ENCODE peak calls at places on chromosome 4, in nine cellular contexts. F, I, J, K, T, H, A, Z and N are unnamed samples. For H3K9me3, the result is how much of the 10 kb centered on the place peaks cover.

GRCh38 chr4:123953556-123953955 is 557.0 kb downstream of the SPRY1 start:
- DNase-seq in K (no peak), A (no peak), I (no peak), T (no peak), H (no peak), Z (no peak), J (no peak), F (no peak), N (no peak)

GRCh38 chr4:151674804-151675290 is 86.0 kb downstream of the GATB start:
- DNase-seq in F (no peak), A (peak), T (no peak), H (peak), Z (no peak), I (peak), K (no peak), J (no peak), N (no peak)

GRCh38 chr4:94532016-94532789 is 80.5 kb downstream of the PDLIM5 start:
- DNase-seq in T (no peak), F (no peak), Z (no peak), J (peak), K (no peak), A (no peak), I (peak), H (no peak), N (no peak)

GRCh38 chr4:24753519-24753918 is 41.9 kb upstream of the SOD3 start:
- DNase-seq in H (no peak), K (no peak), J (peak), A (no peak), Z (no peak), T (no peak), F (no peak), I (no peak), N (no peak)

GRCh38 chr4:121990489-121990888 is 38.6 kb upstream of the TRPC3 start:
- DNase-seq in H (no peak), A (no peak), I (no peak), J (no peak), F (no peak), Z (no peak), K (no peak), T (no peak), N (no peak)

GRCh38 chr4:53916431-53916889 is 147.9 kb downstream of the CHIC2 start:
- DNase-seq in A (no peak), K (no peak), F (no peak), I (peak), J (peak), H (no peak), Z (no peak), T (no peak), N (no peak)

GRCh38 chr4:139603576-139604387 is 47.8 kb upstream of the SETD7 start:
- DNase-seq in J (peak), H (no peak), T (peak), K (no peak), Z (no peak), I (peak), F (peak), A (peak), N (no peak)

GRCh38 chr4:124105212-124105611 is 607.3 kb downstream of the ANKRD50 start:
- DNase-seq in Z (no peak), H (no peak), A (no peak), F (no peak), K (no peak), I (peak), T (no peak), J (peak), N (peak)

GRCh38 chr4:88587285-88587684 is 5.0 kb upstream of the HERC3 start:
- DNase-seq in F (no peak), Z (no peak), I (no peak), H (no peak), T (no peak), A (no peak), J (no peak), K (no peak), N (no peak)

GRCh38 chr4:93312299-93312698 is 516.3 kb upstream of the ATOH1 start:
- DNase-seq in I (no peak), A (no peak), Z (no peak), H (no peak), F (no peak), K (no peak), T (no peak), J (no peak), N (no peak)

GRCh38 chr4:147363514-147363913 is 117.4 kb upstream of the EDNRA start:
- DNase-seq in Z (no peak), I (no peak), F (no peak), A (no peak), J (no peak), T (no peak), K (no peak), H (no peak), N (no peak)

GRCh38 chr4:145012841-145013240 is 85.2 kb downstream of the ANAPC10 start:
- DNase-seq in K (no peak), I (peak), A (no peak), Z (no peak), F (no peak), H (no peak), J (peak), T (no peak), N (no peak)

GRCh38 chr4:86960557-86960959 is 25.7 kb downstream of the AFF1 start:
- DNase-seq in T (no peak), A (no peak), F (no peak), Z (no peak), H (no peak), I (peak), K (no peak), J (peak), N (no peak)

GRCh38 chr4:76579596-76580375 is 144.8 kb downstream of the SHROOM3 start:
- DNase-seq in Z (no peak), H (no peak), I (no peak), K (no peak), T (no peak), A (no peak), J (no peak), F (no peak), N (no peak)

GRCh38 chr4:88411491-88412101 is 32.9 kb downstream of the HERC6 start:
- DNase-seq in K (no peak), J (no peak), T (no peak), I (no peak), H (no peak), A (no peak), F (no peak), Z (no peak), N (peak)

GRCh38 chr4:122679317-122679716 is 53.2 kb upstream of the BBS12 start:
- DNase-seq in J (no peak), K (no peak), A (no peak), Z (no peak), H (no peak), F (no peak), T (no peak), I (no peak), N (no peak)

GRCh38 chr4:17111959-17112659 is 213.7 kb upstream of the LDB2 start:
- DNase-seq in H (no peak), F (no peak), K (no peak), T (peak), I (peak), Z (no peak), A (no peak), J (no peak), N (no peak)

GRCh38 chr4:95857761-95858160 is 17.9 kb downstream of the PDHA2 start:
- DNase-seq in H (no peak), I (peak), J (no peak), T (no peak), A (no peak), K (no peak), F (no peak), Z (no peak), N (no peak)

GRCh38 chr4:119604266-119604665 is 24.3 kb downstream of the PDE5A start:
- DNase-seq in T (no peak), K (no peak), F (no peak), I (no peak), J (no peak), Z (no peak), A (no peak), H (no peak), N (no peak)

GRCh38 chr4:77591532-77591931 is 14.1 kb upstream of the CXCL13 start:
- DNase-seq in I (no peak), K (no peak), Z (no peak), A (no peak), H (no peak), J (no peak), F (no peak), T (no peak), N (no peak)
- H3K9me3 ChIP-seq in I (under half), K (under half), Z (under half), A (under half), H (under half), J (under half), F (under half), T (under half), N (under half)

DNA sequence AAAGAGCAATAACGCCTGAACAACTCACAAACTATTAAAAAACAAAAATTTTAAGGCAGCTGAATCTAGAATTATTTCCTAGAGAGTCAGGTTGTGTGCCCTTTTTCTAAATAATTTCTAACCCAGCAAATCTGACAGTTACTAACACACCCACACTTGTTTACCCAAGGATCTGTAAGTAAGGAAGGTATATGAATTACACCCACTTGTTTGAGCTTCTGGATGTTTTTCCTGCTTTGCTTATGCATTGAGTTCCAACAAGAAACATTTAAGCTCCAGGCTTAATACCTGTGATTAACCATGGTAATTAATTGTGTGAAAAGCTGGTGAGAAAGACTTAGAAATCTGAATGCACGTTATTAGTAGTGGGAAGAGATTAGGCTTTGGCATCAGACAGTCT is 1.5 kb downstream of the NIPAL1 start:
- DNase-seq in T (no peak), H (no peak), J (no peak), F (no peak), I (no peak), K (no peak), Z (no peak), A (no peak), N (no peak)
- H3K9me3 ChIP-seq in T (under half), H (under half), J (under half), F (under half), I (under half), K (under half), Z (under half), A (under half), N (under half)

GRCh38 chr4:73161527-73162185 is 92.1 kb upstream of the COX18 start:
- DNase-seq in J (no peak), H (no peak), Z (no peak), I (no peak), A (no peak), F (no peak), T (no peak), K (no peak), N (peak)

GRCh38 chr4:73172166-73172565 is 86.4 kb downstream of the ANKRD17 start:
- DNase-seq in H (no peak), F (no peak), T (no peak), A (no peak), Z (no peak), J (peak), I (peak), K (no peak), N (no peak)

GRCh38 chr4:73170518-73171198 is 87.9 kb downstream of the ANKRD17 start:
- DNase-seq in F (no peak), K (no peak), H (no peak), A (no peak), T (no peak), J (no peak), I (no peak), Z (no peak), N (no peak)

GRCh38 chr4:73166212-73166611 is 92.4 kb downstream of the ANKRD17 start:
- DNase-seq in A (no peak), F (no peak), Z (no peak), K (no peak), J (no peak), T (no peak), I (no peak), H (no peak), N (no peak)
- H3K9me3 ChIP-seq in A (under half), F (under half), Z (under half), K (under half), J (under half), T (under half), I (under half), H (under half), N (under half)

GRCh38 chr4:646460-646859 is 21.1 kb downstream of the PDE6B start:
- DNase-seq in F (peak), I (no peak), T (no peak), J (no peak), K (no peak), A (no peak), H (no peak), Z (no peak), N (peak)
- H3K9me3 ChIP-seq in F (under half), I (under half), T (under half), J (under half), K (under half), A (under half), H (under half), Z (under half), N (under half)

DNA sequence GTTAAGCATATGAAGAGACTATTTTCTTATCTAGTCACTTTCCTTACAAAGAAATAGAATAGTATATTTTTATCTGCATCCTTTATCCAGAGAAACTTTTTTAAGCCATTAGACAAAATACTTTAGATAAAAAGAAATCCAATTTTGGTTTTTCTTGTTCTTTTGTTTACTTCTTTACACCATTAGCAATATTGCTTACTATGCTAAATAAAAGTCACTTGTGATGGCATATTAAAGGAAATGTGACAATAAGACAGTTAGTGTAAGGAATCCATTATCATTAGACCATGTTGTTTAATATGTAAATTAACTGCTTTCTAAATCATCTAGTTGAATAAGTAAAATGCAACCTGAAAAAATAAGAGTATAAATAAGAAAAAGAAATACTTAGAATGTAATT is 2582.7 kb downstream of the ARAP2 start:
- DNase-seq in T (no peak), A (no peak), H (no peak), I (no peak), J (no peak), F (no peak), Z (no peak), K (no peak), N (no peak)
- H3K9me3 ChIP-seq in T (under half), A (under half), H (under half), I (under half), J (under half), F (under half), Z (half or more), K (under half), N (under half)